ENCODE peak calls at places on chromosomes 16 and 17, in four cellular contexts. S, J, K and L are unnamed samples.
A peak's percentile ranks its signal among the peaks of the same experiment; 100 is the strongest.

GRCh38 chr16:51151951-51152663 is 1.0 kb upstream of the SALL1 start:
- DNase-seq in S (no peak), J (peak; percentile 91), K (peak; percentile 16), L (peak; percentile 72)

GRCh38 chr17:74923538-74924249 is 379 bp upstream of the OTOP2 start:
- DNase-seq in S (peak; percentile 90), J (peak; percentile 88), K (peak; percentile 64), L (peak; percentile 94)

GRCh38 chr17:20092973-20093626 is 83.9 kb downstream of the SPECC1 start:
- DNase-seq in S (no peak), J (no peak), K (no peak), L (no peak)

GRCh38 chr16:2776500-2777139 is 460 bp downstream of the ELOB start:
- DNase-seq in S (peak; percentile 77), J (no peak), K (no peak), L (no peak)

GRCh38 chr17:19464033-19465026 is 53.3 kb downstream of the RNF112 start:
- DNase-seq in S (no peak), J (no peak), K (no peak), L (no peak)

GRCh38 chr16:85151603-85152413 is 39.5 kb upstream of the CIBAR2 start:
- DNase-seq in S (no peak), J (peak; percentile 94), K (no peak), L (peak; percentile 57)

GRCh38 chr17:31248986-31249385 is 48.1 kb downstream of the OMG start:
- DNase-seq in S (no peak), J (no peak), K (no peak), L (no peak)

GRCh38 chr16:19664166-19664565 is 53.9 kb downstream of the KNOP1 start:
- DNase-seq in S (no peak), J (no peak), K (no peak), L (no peak)

GRCh38 chr16:86100205-86101134 is 201.5 kb downstream of the IRF8 start:
- DNase-seq in S (no peak), J (no peak), K (no peak), L (no peak)

GRCh38 chr16:55506708-55507107 is 2.2 kb upstream of the LPCAT2 start:
- DNase-seq in S (no peak), J (no peak), K (no peak), L (no peak)

GRCh38 chr16:24318670-24319069 is 62.5 kb downstream of the CACNG3 start:
- DNase-seq in S (no peak), J (no peak), K (no peak), L (no peak)

GRCh38 chr16:524274-525011 is 3.1 kb upstream of the CAPN15 start:
- DNase-seq in S (no peak), J (peak; percentile 50), K (no peak), L (peak; percentile 74)

GRCh38 chr17:50834786-50835562 is 412 bp upstream of the WFIKKN2 start:
- DNase-seq in S (no peak), J (no peak), K (no peak), L (no peak)

GRCh38 chr16:31130899-31131298 is 4.6 kb downstream of the PRSS8 start:
- DNase-seq in S (peak; percentile 94), J (peak; percentile 58), K (no peak), L (peak; percentile 94)

GRCh38 chr17:8375738-8376259 is 705 bp downstream of the KRABD2 start:
- DNase-seq in S (no peak), J (no peak), K (no peak), L (no peak)

GRCh38 chr16:55301385-55302008 is 22.5 kb upstream of the IRX6 start:
- DNase-seq in S (no peak), J (no peak), K (no peak), L (no peak)

GRCh38 chr16:84442416-84443145 is 61.9 kb downstream of the MEAK7 start:
- DNase-seq in S (peak; percentile 32), J (no peak), K (no peak), L (no peak)

GRCh38 chr17:5419959-5420653 is at the start of gene RPAIN:
- DNase-seq in S (peak; percentile 93), J (peak; percentile 94), K (peak; percentile 93), L (peak; percentile 92)

GRCh38 chr17:45292696-45293412 is 24.0 kb downstream of the MAP3K14 start:
- DNase-seq in S (no peak), J (no peak), K (no peak), L (no peak)

GRCh38 chr17:45294506-45294905 is 22.3 kb downstream of the MAP3K14 start:
- DNase-seq in S (no peak), J (no peak), K (no peak), L (no peak)

GRCh38 chr17:45296003-45296832 is 20.6 kb downstream of the MAP3K14 start:
- DNase-seq in S (no peak), J (no peak), K (no peak), L (no peak)

GRCh38 chr17:45291170-45291805 is 25.5 kb downstream of the MAP3K14 start:
- DNase-seq in S (no peak), J (no peak), K (no peak), L (no peak)

DNA sequence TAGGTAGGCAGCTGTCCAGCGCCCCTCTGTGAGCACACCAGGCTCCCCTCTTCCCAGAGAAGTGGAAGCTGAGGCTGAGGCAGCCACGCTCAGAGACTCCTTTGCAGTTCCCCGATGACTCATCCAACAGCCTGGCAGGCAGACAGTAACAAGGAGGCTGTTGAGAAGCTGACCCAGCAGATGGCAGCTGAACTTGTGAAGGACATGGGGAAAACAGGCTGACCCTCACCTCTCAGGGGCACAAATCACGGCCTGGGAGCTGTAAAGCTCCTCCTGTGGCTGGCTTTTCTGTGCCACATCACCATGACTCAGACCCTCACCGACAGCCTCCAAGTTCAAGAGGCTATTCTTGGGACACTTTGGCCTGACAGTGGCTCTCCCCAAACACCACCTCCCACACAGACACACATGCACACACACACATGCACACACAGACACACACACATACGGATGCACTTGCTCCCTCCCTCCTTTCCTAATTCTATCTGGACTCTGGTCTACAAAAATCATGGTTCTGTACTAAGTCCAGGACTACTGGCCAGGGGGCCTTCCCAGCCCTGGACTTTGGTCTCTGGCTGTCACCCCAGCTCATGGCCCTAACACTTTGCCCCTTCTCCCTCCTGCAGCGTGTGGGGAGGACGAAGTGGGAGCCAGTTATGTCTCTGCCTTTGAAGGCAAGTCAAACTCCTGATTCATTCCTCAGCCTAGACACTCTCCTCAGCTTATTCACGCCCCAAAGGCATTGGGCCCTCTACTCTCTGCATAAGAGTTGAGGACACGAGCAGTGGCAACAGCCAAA is 23.2 kb downstream of the MAP3K14 start:
- DNase-seq in S (peak; percentile 83), J (peak; percentile 87), K (peak; percentile 97), L (peak; percentile 96)
- H3K4me1 ChIP-seq in S (peaks cover 97% of the 10 kb centered on the region), J (peaks cover 50% of the 10 kb centered on the region), K (peaks cover 90% of the 10 kb centered on the region), L (peaks cover 87% of the 10 kb centered on the region)

GRCh38 chr17:21174186-21174585 is 39.8 kb downstream of the TMEM11 start:
- DNase-seq in S (no peak), J (no peak), K (no peak), L (no peak)
- H3K4me1 ChIP-seq in S (peaks cover 22% of the 10 kb centered on the region), J (peaks cover 12% of the 10 kb centered on the region), K (no peaks in the 10 kb centered on the region), L (peaks cover 32% of the 10 kb centered on the region)

GRCh38 chr17:13756763-13757162 is 155.0 kb upstream of the HS3ST3A1 start:
- DNase-seq in S (no peak), J (no peak), K (no peak), L (no peak)
- H3K4me1 ChIP-seq in S (no peaks in the 10 kb centered on the region), J (no peaks in the 10 kb centered on the region), K (no peaks in the 10 kb centered on the region), L (no peaks in the 10 kb centered on the region)

DNA sequence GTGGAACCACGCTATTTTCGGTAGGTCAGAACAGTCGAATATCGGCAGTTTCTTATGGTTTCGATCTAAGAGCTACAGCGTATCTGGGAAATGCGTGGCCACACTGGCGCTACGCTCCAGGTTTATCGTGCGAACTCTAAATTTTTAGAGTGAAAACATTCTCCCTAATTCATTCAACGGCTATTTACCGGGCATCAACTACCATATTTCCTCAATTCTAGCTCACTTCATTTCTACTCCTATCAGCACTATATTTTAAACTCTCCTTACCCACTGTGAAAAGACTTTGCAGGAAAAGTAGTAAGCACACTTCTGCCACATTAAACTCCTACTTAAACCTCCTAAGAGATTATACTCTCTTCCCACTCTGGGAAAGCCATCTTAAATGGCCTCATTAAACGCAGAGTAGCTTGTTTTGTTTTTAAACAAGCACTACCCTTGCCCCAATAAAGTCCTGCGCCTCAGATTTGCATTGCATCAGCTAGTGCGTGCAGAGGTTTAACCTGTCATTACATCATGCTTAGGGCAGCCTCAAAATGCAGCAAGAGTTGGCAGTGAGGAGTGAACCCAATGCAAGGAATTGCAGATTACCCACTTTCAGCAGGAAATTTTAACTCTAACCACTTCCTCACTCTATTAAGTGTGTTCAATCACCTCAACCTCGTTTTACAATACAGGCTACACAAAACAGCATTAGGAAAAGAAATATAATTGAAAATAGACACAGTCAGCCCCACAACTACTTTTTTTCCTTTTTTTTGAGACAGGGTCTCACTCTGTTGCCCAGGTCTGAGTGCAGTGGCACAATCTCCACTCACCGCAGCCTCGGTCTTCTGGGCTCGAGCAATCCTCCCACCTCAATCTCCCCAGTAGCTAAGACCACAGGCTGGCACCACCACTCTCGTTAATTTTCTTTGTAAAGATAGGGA is 18.8 kb downstream of the SIAH1 start:
- DNase-seq in S (no peak), J (no peak), K (peak; percentile 88), L (no peak)
- H3K4me1 ChIP-seq in S (peaks cover 47% of the 10 kb centered on the region), J (peaks cover 11% of the 10 kb centered on the region), K (peaks cover 53% of the 10 kb centered on the region), L (peaks cover 40% of the 10 kb centered on the region)